ENCODE peak calls at places on chromosomes 7 and 10, in five cellular contexts. A is K562, E is HCT116, J is endothelial cell of umbilical vein, R is fibroblast of lung. U is an unnamed sample.
A peak's percentile ranks its signal among the peaks of the same experiment; 100 is the strongest.

GRCh38 chr7:12456506-12456905 is 52.8 kb upstream of the VWDE start:
- DNase-seq in J (no peak), E (no peak), R (no peak), A (no peak), U (no peak)

GRCh38 chr10:132524443-132525285 is 12.9 kb upstream of the INPP5A start:
- DNase-seq in J (no peak), A (no peak), E (no peak), R (no peak), U (no peak)

GRCh38 chr7:135645296-135645904 is 16.9 kb upstream of the STMP1 start:
- DNase-seq in J (peak; percentile 60), R (peak; percentile 66), A (peak; percentile 52), E (peak; percentile 40), U (peak; percentile 56)

GRCh38 chr7:101197991-101198390 is 2.8 kb downstream of the MOGAT3 start:
- DNase-seq in J (no peak), A (no peak), E (no peak), R (no peak), U (no peak)

GRCh38 chr10:74445493-74445892 is 294.5 kb downstream of the ADK start:
- DNase-seq in J (peak; percentile 54), A (no peak), R (no peak), E (no peak), U (no peak)

GRCh38 chr7:55573234-55573504 is 867 bp upstream of the VOPP1 start:
- DNase-seq in A (no peak), R (no peak), E (no peak), J (no peak), U (no peak)

GRCh38 chr10:21727452-21728168 is 193.6 kb downstream of the MLLT10 start:
- DNase-seq in A (no peak), R (peak; percentile 20), J (peak; percentile 69), E (no peak), U (no peak)

GRCh38 chr7:75650062-75650461 is 88.7 kb downstream of the HIP1 start:
- DNase-seq in R (no peak), J (peak; percentile 54), A (no peak), E (no peak), U (no peak)

GRCh38 chr7:94154858-94155257 is 150.7 kb upstream of the BET1 start:
- DNase-seq in E (no peak), J (no peak), R (no peak), A (no peak), U (no peak)

GRCh38 chr10:132912225-132912684 is 30.1 kb downstream of the CFAP46 start:
- DNase-seq in R (no peak), J (no peak), A (no peak), E (no peak), U (no peak)

GRCh38 chr10:73907841-73908517 is 3.0 kb upstream of the PLAU start:
- DNase-seq in E (no peak), A (no peak), J (no peak), R (no peak), U (no peak)

GRCh38 chr10:30596037-30596436 is 33.5 kb downstream of the LYZL2 start:
- DNase-seq in E (no peak), R (no peak), J (no peak), A (no peak), U (no peak)

GRCh38 chr7:139242741-139243281 is 11.8 kb downstream of the UBN2 start:
- DNase-seq in E (no peak), R (peak; percentile 50), A (no peak), J (peak; percentile 27), U (no peak)

GRCh38 chr7:104267701-104268368 is 60.0 kb upstream of the ORC5 start:
- DNase-seq in E (no peak), J (peak; percentile 28), R (peak; percentile 39), A (no peak), U (peak; percentile 18)

GRCh38 chr7:39609462-39610149 is 13.8 kb upstream of the RALA start:
- DNase-seq in R (no peak), E (no peak), A (no peak), J (peak; percentile 59), U (no peak)

GRCh38 chr7:82263880-82264751 is 179.5 kb downstream of the CACNA2D1 start:
- DNase-seq in A (no peak), E (no peak), J (no peak), R (no peak), U (no peak)

GRCh38 chr7:98387544-98388226 is 13.2 kb downstream of the BAIAP2L1 start:
- DNase-seq in R (no peak), E (no peak), A (no peak), J (no peak), U (no peak)

GRCh38 chr10:132407846-132408278 is 10.9 kb downstream of the PWWP2B start:
- DNase-seq in E (no peak), J (peak; percentile 49), A (no peak), R (peak; percentile 38), U (no peak)

GRCh38 chr7:134632937-134633540 is 13.6 kb upstream of the BPGM start:
- DNase-seq in A (peak; percentile 54), J (peak; percentile 79), R (peak; percentile 65), E (peak; percentile 51), U (peak; percentile 31)

GRCh38 chr7:43465581-43466554 is 117.0 kb upstream of the STK17A start:
- DNase-seq in J (no peak), E (no peak), R (peak; percentile 27), A (no peak), U (no peak)

GRCh38 chr7:124940306-124940705 is 10.7 kb upstream of the POT1 start:
- DNase-seq in J (no peak), E (no peak), A (no peak), R (no peak), U (no peak)

GRCh38 chr10:77993612-77994011 is 35.7 kb downstream of the POLR3A start:
- DNase-seq in E (no peak), R (no peak), J (no peak), A (no peak), U (no peak)

GRCh38 chr10:123521076-123521475 is 145.1 kb upstream of the GPR26 start:
- DNase-seq in E (no peak), R (no peak), J (no peak), A (no peak), U (no peak)

GRCh38 chr7:30771859-30772429 is 727 bp downstream of the MINDY4 start:
- DNase-seq in A (peak; percentile 60), J (peak; percentile 34), E (no peak), R (no peak), U (peak; percentile 12)

GRCh38 chr10:95201736-95202135 is 7.7 kb downstream of the ACSM6 start:
- DNase-seq in R (peak; percentile 34), J (no peak), E (peak; percentile 46), A (no peak), U (no peak)

GRCh38 chr7:130063036-130063435 is 7.3 kb upstream of the KLHDC10 start:
- DNase-seq in E (no peak), R (peak; percentile 44), J (peak; percentile 48), A (peak; percentile 52), U (peak; percentile 68)

GRCh38 chr10:77620731-77621130 is 16.9 kb downstream of the KCNMA1 start:
- DNase-seq in R (no peak), A (no peak), E (no peak), J (peak; percentile 11), U (no peak)

GRCh38 chr7:14156436-14156835 is 167.0 kb upstream of the ETV1 start:
- DNase-seq in A (no peak), E (no peak), J (no peak), R (no peak), U (no peak)

DNA sequence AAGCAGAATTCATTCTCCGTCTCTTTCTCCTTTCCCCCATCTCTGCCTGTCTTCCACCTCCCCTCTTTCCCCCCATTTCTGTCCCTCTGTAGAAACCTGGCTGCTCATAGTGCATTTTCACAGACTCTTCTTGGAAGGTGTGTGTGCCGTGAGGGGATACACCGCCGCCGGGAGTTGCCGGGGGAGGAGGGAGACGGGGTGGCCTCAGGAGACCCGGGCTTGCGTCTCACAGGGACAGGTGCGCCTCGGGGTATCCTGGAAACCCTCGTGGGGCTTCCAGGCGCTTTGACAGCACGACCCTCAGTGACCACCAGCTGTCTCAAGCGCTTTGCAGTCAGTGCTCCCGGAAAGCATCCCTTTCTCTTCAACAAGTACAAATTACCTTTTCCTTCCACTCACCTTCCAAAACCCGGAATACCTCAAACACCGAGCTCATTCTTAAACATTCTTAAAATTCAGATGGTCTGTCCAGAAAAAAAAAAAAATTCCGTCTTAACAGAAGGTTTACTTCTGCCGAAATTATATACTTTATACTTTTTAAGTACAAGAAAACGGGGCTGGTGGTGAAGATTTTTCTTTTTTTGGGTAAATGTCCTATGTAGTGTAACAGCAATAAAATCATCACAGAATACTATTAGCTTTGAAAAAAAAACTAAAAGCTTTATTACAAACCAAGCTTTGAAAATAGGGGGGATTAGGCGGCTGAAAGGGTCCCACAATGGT is 8.2 kb downstream of the EMX2 start:
- DNase-seq in E (no peak), J (no peak), R (no peak), A (no peak), U (no peak)
- TF ChIP-seq EZH2 in E (no peak), J (no peak), R (no peak), A (no peak), U (no peak)

DNA sequence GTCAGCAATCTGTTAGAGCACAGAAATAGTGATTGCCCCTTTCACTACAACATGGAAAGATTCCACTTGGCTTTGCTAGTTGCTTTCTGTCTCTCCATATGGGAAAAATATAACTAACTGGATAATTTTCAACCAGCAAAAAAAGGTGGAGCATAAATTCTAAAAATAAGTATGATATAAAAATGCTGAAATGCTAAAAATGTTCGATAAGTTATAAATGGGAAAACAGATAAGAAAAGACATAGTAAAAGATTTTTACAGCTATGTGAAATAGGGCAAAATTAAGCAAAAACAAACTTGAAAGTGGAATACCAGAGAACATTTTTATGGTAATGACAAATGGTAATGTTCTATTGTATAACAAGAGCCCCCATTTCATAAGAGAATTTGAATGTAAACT is 90.2 kb downstream of the GPR85 start:
- DNase-seq in R (no peak), E (no peak), J (no peak), A (no peak), U (no peak)
- H3K9ac ChIP-seq in R (no peak overlapping the region), E (no peak overlapping the region), J (no peak overlapping the region), A (no peak overlapping the region), U (no peak overlapping the region)

DNA sequence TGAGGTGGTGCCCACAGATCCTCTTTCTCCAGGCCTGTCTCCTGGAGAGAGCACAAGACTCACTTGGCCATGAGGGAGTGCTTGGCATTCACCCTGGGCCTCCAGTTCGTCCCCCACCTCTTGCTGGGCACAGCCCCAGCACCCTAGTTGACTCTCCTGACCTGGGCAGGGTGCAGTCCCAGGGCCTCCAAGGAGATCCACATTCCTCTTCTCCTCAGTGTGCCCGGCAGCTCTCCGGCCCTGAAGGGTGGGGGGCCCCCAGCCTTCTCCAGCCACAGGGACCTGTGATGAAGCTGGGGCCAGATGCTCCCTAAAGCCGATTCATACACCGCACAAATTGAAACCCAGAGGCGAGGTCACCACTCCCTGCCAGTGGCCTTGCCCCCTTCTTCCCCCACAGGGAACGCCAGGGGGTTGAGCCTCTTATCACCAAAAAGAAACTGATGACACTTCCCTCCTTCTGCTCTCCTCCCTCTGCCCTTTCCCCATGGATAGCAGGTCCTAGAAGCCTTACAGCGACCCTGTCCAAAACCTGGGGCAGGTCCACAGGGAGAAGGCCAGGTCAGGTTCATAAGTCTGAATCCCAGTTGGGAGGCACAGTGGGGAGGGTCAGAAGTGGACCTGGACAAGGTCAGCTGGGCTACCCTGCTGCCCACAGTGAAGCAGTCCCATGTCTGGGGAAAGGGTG is 3.1 kb downstream of the EN2 start:
- DNase-seq in E (no peak), A (no peak), R (no peak), J (no peak), U (no peak)
- TF ChIP-seq EZH2 in E (no peak), A (no peak), R (peak; percentile 7), J (no peak), U (no peak)

DNA sequence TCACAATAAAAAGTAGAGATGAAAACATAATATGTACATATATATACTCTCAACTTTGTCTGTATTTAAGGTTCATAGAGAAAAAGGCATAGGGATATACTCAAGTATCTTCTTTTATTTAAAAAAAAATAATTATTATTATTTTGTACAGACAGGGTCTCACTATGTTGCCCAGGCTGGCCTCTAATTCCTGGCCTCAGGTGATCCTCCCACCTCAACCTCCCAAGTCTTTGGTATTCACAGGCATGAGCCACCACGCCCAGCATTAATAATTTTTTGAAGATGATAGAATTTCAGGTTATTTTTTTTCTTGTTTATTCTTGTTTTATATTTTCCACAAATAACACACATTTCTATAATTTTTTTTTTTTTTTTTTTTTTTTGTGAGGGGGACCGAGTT is 113.8 kb downstream of the PLXNA4 start:
- DNase-seq in R (no peak), E (no peak), J (no peak), A (no peak), U (no peak)
- H3K9ac ChIP-seq in R (no peak overlapping the region), E (no peak overlapping the region), J (no peak overlapping the region), A (no peak overlapping the region), U (no peak overlapping the region)

U was measured in MM.1S.